ENCODE peak calls at places on chromosome 19, in five cellular contexts. I, J, N, S and B are unnamed samples. For H3K4me1, the result is how much of the 10 kb centered on the place peaks cover.

GRCh38 chr19:39474139-39474620 is 6.5 kb upstream of the TIMM50 start:
- DNase-seq in I (no peak), J (peak), N (no peak), S (peak), B (peak)

GRCh38 chr19:19179548-19180441 is 9.7 kb upstream of the MEF2B start:
- DNase-seq in I (no peak), J (no peak), N (no peak), S (no peak), B (no peak)

GRCh38 chr19:43444531-43445340 is 20.7 kb downstream of the LYPD3 start:
- DNase-seq in I (no peak), J (peak), N (no peak), S (no peak), B (no peak)

GRCh38 chr19:3725640-3726310 is 17.6 kb downstream of the TJP3 start:
- DNase-seq in I (peak), J (peak), N (no peak), S (no peak), B (no peak)

GRCh38 chr19:17209126-17210036 is 5.8 kb upstream of the USE1 start:
- DNase-seq in I (no peak), J (no peak), N (no peak), S (no peak), B (no peak)

GRCh38 chr19:16127080-16127479 is 15.4 kb downstream of the RAB8A start:
- DNase-seq in I (no peak), J (no peak), N (no peak), S (no peak), B (no peak)

GRCh38 chr19:12229990-12230389 is 64.7 kb downstream of the ZNF44 start:
- DNase-seq in I (no peak), J (no peak), N (no peak), S (peak), B (no peak)

GRCh38 chr19:4555657-4556561 is 3.6 kb downstream of the SEMA6B start:
- DNase-seq in I (no peak), J (no peak), N (no peak), S (no peak), B (peak)

GRCh38 chr19:27657271-27658051 is 1555.5 kb downstream of the UQCRFS1 start:
- DNase-seq in I (no peak), J (no peak), N (no peak), S (no peak), B (no peak)

GRCh38 chr19:10189631-10190425 is 4.9 kb downstream of the DNMT1 start:
- DNase-seq in I (no peak), J (no peak), N (no peak), S (no peak), B (no peak)

GRCh38 chr19:49387936-49388372 is at the start of gene KASH5:
- DNase-seq in I (peak), J (peak), N (peak), S (peak), B (peak)

GRCh38 chr19:4589579-4590410 is 30.3 kb upstream of the SEMA6B start:
- DNase-seq in I (no peak), J (no peak), N (no peak), S (no peak), B (no peak)

GRCh38 chr19:31386806-31387205 is 37.6 kb upstream of the TSHZ3 start:
- DNase-seq in I (no peak), J (no peak), N (no peak), S (no peak), B (no peak)

GRCh38 chr19:48807590-48808308 is 3.1 kb downstream of the BCAT2 start:
- DNase-seq in I (no peak), J (no peak), N (peak), S (no peak), B (no peak)

GRCh38 chr19:44752123-44752815 is 3.8 kb downstream of the BCL3 start:
- DNase-seq in I (no peak), J (no peak), N (no peak), S (no peak), B (no peak)
- H3K4me1 ChIP-seq in I (under half), J (half or more), N (half or more), S (under half), B (under half)

GRCh38 chr19:46924874-46925547 is 64.2 kb downstream of the ARHGAP35 start:
- DNase-seq in I (peak), J (peak), N (peak), S (peak), B (no peak)
- H3K4me3 ChIP-seq in I (no peak), J (no peak), N (no peak), S (no peak), B (no peak)

GRCh38 chr19:56405062-56405461 is 930 bp downstream of the ZNF583 start:
- DNase-seq in I (no peak), J (no peak), N (no peak), S (no peak), B (no peak)

GRCh38 chr19:56404705-56405056 is 549 bp downstream of the ZNF583 start:
- DNase-seq in I (no peak), J (no peak), N (no peak), S (no peak), B (no peak)

GRCh38 chr19:56403261-56403660 is 871 bp upstream of the ZNF583 start:
- DNase-seq in I (no peak), J (no peak), N (no peak), S (no peak), B (no peak)

GRCh38 chr19:56400485-56400884 is 3.6 kb upstream of the ZNF583 start:
- DNase-seq in I (no peak), J (no peak), N (no peak), S (no peak), B (no peak)

DNA sequence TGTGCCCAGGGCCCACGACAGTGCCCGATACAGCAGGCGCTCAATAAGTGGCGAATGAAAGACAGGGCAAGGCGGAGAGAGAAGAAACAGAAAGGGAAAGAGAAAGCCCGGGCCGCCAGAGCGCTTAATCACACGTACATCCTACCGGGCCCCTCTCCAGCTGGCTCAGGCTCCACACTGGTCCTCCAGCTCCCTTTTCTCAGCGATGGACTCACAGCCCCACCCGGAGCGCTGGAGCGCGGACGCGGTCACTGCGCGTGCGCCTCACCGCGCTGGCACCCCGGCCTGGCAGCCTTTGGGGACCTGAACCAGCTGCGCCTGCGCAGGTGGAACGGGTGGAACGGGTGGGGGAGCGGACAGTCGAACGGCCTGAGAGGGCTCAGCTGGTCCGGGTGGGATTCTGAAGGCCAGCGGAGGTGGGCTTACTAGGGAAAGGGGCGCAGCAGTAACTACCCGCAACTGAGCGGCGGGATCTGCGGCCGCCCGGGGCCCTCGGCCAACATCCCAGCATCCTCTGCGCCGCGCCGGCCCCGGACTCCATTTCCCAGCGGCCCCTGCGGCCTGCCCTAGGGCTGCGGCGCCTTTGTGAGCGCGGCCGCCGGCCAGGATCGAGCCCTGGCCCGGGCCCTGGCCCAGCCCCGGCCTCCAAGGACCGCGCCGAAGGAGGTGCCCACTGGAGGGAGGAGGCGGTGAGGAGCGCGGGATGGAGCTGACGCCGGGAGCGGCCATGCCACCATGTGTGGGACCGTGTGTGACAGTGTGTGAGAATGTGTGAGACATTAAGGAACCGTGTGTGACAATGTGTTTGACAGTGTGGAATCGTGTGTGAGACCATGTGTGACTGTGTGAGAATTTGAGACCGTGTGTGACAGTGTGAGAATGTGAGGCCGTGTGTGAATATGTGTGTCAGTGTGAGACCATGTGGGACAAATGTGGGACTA is at the start of gene ZNF583:
- DNase-seq in I (peak), J (peak), N (peak), S (peak), B (peak)
- TF ChIP-seq POLR2A in I (no peak), J (peak), N (peak), S (no peak), B (no peak)

GRCh38 chr19:35205733-35206323 is 22.7 kb downstream of the FAM187B start:
- DNase-seq in I (no peak), J (no peak), N (no peak), S (no peak), B (no peak)
- H3K4me1 ChIP-seq in I (under half), J (under half), N (under half), S (under half), B (under half)

DNA sequence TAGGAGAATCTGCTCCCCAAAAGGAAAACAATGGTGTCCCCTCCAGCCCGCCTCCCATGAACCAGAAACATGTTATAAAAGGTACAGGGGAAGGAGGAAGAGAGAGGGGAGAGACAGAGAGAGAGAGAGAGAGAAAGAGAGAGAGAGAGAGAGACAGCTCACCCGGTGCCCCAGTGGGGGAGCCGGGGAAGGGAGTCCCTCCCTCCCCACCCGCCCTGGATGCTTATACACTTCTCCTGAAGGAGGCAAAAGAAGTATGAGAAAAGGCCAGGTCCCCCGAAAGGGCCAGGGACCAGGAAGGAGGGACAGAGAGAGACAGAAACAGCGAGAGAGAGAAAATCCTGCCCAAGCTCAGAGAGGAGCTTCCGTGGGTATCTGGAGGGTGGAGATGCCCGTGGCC is 30.1 kb upstream of the ASF1B start:
- DNase-seq in I (no peak), J (no peak), N (no peak), S (no peak), B (no peak)
- H3K4me3 ChIP-seq in I (peak), J (no peak), N (no peak), S (no peak), B (no peak)

GRCh38 chr19:52922841-52923781 is at the start of gene ZNF888:
- DNase-seq in I (peak), J (peak), N (peak), S (peak), B (peak)
- TF ChIP-seq POLR2A in I (peak), J (peak), N (peak), S (no peak), B (peak)